ENCODE peak calls at places on chromosome 4, in eight cellular contexts. N, P, T, Y, O, E, I and W are unnamed samples.
A peak's percentile ranks its signal among the peaks of the same experiment; 100 is the strongest.

GRCh38 chr4:40333921-40334352 is 1.2 kb upstream of the CHRNA9 start:
- DNase-seq in N (no peak), P (no peak), T (no peak), Y (peak; percentile 91), O (no peak), E (no peak), I (no peak), W (peak; percentile 12)

GRCh38 chr4:44086753-44087152 is 361.9 kb downstream of the KCTD8 start:
- DNase-seq in N (no peak), P (no peak), T (no peak), Y (no peak), O (no peak), E (no peak), I (no peak), W (no peak)

GRCh38 chr4:147056951-147057630 is 111.4 kb upstream of the TTC29 start:
- DNase-seq in N (no peak), P (no peak), T (no peak), Y (peak; percentile 54), O (no peak), E (no peak), I (no peak), W (no peak)

GRCh38 chr4:125666635-125667034 is 351.9 kb downstream of the FAT4 start:
- DNase-seq in N (no peak), P (no peak), T (no peak), Y (no peak), O (no peak), E (no peak), I (no peak), W (no peak)

GRCh38 chr4:7945709-7946380 is 6.2 kb upstream of the AFAP1 start:
- DNase-seq in N (no peak), P (no peak), T (no peak), Y (no peak), O (no peak), E (no peak), I (no peak), W (no peak)

GRCh38 chr4:73911746-73912145 is 42.6 kb downstream of the CXCL1 start:
- DNase-seq in N (no peak), P (no peak), T (no peak), Y (no peak), O (no peak), E (no peak), I (no peak), W (no peak)

GRCh38 chr4:150133605-150134004 is 55.4 kb downstream of the DCLK2 start:
- DNase-seq in N (no peak), P (no peak), T (no peak), Y (no peak), O (no peak), E (no peak), I (no peak), W (no peak)

GRCh38 chr4:40228497-40229365 is 31.9 kb downstream of the RHOH start:
- DNase-seq in N (no peak), P (no peak), T (no peak), Y (peak; percentile 17), O (no peak), E (no peak), I (peak; percentile 36), W (no peak)

GRCh38 chr4:123479944-123480343 is 83.3 kb downstream of the SPRY1 start:
- DNase-seq in N (no peak), P (no peak), T (no peak), Y (peak; percentile 12), O (no peak), E (no peak), I (no peak), W (no peak)

GRCh38 chr4:184906480-184907097 is 80.8 kb upstream of the ACSL1 start:
- DNase-seq in N (no peak), P (no peak), T (no peak), Y (no peak), O (no peak), E (peak; percentile 8), I (no peak), W (no peak)

GRCh38 chr4:57344296-57344695 is 234.1 kb upstream of the IGFBP7 start:
- DNase-seq in N (no peak), P (no peak), T (no peak), Y (peak; percentile 8), O (no peak), E (no peak), I (no peak), W (no peak)

DNA sequence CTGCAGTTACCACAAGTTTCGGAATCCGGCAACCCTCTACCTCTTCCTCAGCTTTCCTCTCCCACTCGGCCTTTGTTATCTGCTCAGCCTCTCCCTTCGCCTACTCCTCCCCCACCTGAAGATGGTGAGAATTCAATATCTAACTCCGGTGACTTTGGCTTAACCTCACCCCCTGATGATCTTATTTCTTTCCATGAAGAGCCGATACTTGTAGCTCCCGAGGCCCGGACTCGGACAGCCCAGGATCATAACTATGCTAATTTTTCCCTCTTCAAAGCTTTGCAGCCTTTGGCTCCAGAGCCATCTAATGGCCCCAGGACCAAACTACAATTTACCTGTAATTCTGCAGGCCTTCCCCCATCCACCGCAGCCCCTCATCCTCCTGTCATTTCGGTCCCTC is 32.0 kb upstream of the MGST2 start:
- DNase-seq in N (peak; percentile 34), P (no peak), T (no peak), Y (peak; percentile 53), O (no peak), E (no peak), I (peak; percentile 62), W (no peak)
- H3K4me3 ChIP-seq in N (peak overlapping the region; percentile 25), P (peak overlapping the region; percentile 19), T (no peak overlapping the region), Y (no peak overlapping the region), O (peak overlapping the region; percentile 23), E (no peak overlapping the region), I (peak overlapping the region; percentile 32), W (no peak overlapping the region)

GRCh38 chr4:173046818-173047217 is 121.8 kb upstream of the GALNT7 start:
- DNase-seq in N (no peak), P (no peak), T (no peak), Y (no peak), O (no peak), E (no peak), I (no peak), W (no peak)
- H3K4me3 ChIP-seq in N (no peak overlapping the region), P (no peak overlapping the region), T (no peak overlapping the region), Y (no peak overlapping the region), O (no peak overlapping the region), E (no peak overlapping the region), I (no peak overlapping the region), W (no peak overlapping the region)

GRCh38 chr4:92304636-92305035 is 870 bp downstream of the GRID2 start:
- DNase-seq in N (no peak), P (no peak), T (peak; percentile 30), Y (no peak), O (no peak), E (no peak), I (peak; percentile 43), W (no peak)

GRCh38 chr4:92307156-92307555 is 3.4 kb downstream of the GRID2 start:
- DNase-seq in N (no peak), P (no peak), T (no peak), Y (no peak), O (no peak), E (no peak), I (no peak), W (no peak)

GRCh38 chr4:92305148-92305877 is 1.5 kb downstream of the GRID2 start:
- DNase-seq in N (peak; percentile 17), P (no peak), T (peak; percentile 82), Y (peak; percentile 51), O (peak; percentile 52), E (peak; percentile 83), I (peak; percentile 94), W (no peak)

GRCh38 chr4:92307886-92308285 is 4.1 kb downstream of the GRID2 start:
- DNase-seq in N (no peak), P (no peak), T (no peak), Y (no peak), O (no peak), E (no peak), I (peak; percentile 15), W (no peak)

DNA sequence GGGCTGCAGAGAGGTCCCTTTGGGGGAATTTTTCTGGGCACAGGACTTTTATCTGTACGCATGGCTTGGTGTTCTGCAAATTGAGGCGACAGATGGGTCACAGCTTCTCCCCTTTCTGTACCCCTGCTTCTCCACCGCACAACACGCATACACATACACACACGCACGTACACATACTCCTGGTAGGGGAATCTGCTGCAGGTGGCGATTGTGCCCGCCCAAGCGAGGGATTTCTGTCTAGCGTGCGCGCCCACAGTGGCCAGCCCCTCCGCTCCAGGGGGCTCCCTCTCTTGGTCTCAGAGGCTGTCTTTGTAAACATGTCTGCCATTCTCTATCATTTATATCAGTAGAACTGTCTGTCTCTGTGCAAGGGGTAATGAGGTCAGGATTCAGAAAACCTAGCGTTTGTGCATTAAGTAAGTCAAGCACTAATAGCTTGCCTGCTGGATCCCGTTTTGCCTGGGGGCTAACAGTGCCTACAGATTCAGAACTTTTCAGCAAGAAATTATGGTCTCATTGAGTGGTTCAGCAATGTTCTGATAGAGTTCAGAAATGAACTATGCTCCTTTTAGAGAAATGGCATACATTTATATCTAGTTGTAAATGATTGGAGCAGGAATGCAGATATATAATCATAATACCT is 2.2 kb downstream of the GRID2 start:
- DNase-seq in N (no peak), P (no peak), T (no peak), Y (no peak), O (no peak), E (no peak), I (peak; percentile 55), W (no peak)
- H3K4me3 ChIP-seq in N (peak overlapping the region; percentile 42), P (peak overlapping the region; percentile 43), T (peak overlapping the region; percentile 57), Y (peak overlapping the region; percentile 52), O (peak overlapping the region; percentile 40), E (no peak overlapping the region), I (peak overlapping the region; percentile 61), W (peak overlapping the region; percentile 48)

GRCh38 chr4:52640808-52641595 is 18.1 kb downstream of the USP46 start:
- DNase-seq in N (no peak), P (no peak), T (no peak), Y (peak; percentile 15), O (no peak), E (no peak), I (no peak), W (no peak)
- H3K4me3 ChIP-seq in N (no peak overlapping the region), P (no peak overlapping the region), T (no peak overlapping the region), Y (no peak overlapping the region), O (no peak overlapping the region), E (no peak overlapping the region), I (no peak overlapping the region), W (no peak overlapping the region)

GRCh38 chr4:1756893-1757779 is 35.8 kb downstream of the TACC3 start:
- DNase-seq in N (no peak), P (no peak), T (no peak), Y (no peak), O (no peak), E (no peak), I (no peak), W (no peak)

GRCh38 chr4:1759818-1760223 is 33.3 kb upstream of the FGFR3 start:
- DNase-seq in N (no peak), P (no peak), T (no peak), Y (no peak), O (no peak), E (no peak), I (no peak), W (no peak)

GRCh38 chr4:1757836-1758235 is 35.3 kb upstream of the FGFR3 start:
- DNase-seq in N (no peak), P (no peak), T (no peak), Y (no peak), O (no peak), E (no peak), I (no peak), W (no peak)

GRCh38 chr4:1759170-1759817 is 33.8 kb upstream of the FGFR3 start:
- DNase-seq in N (no peak), P (no peak), T (no peak), Y (no peak), O (no peak), E (no peak), I (peak; percentile 55), W (no peak)

GRCh38 chr4:1758306-1759121 is 34.6 kb upstream of the FGFR3 start:
- DNase-seq in N (no peak), P (no peak), T (no peak), Y (no peak), O (no peak), E (no peak), I (no peak), W (no peak)
- H3K4me3 ChIP-seq in N (no peak overlapping the region), P (no peak overlapping the region), T (no peak overlapping the region), Y (no peak overlapping the region), O (no peak overlapping the region), E (no peak overlapping the region), I (no peak overlapping the region), W (no peak overlapping the region)